ENCODE peak calls at places on chromosomes 1 and 21, in six cellular contexts. I is neuronal stem cell, T is IMR-90, Q is H9, K is H1, H is mesenchymal stem cell. E is an unnamed sample. For H3K4me1, the result is how much of the 10 kb centered on the place peaks cover.

GRCh38 chr1:34590211-34590623 is 164.6 kb upstream of the GJB5 start:
- DNase-seq in Q (peak), T (no peak), K (peak), H (no peak), I (no peak), E (peak)

GRCh38 chr1:16372535-16373340 is 5.7 kb downstream of the SZRD1 start:
- DNase-seq in H (no peak), Q (no peak), I (no peak), T (peak), K (no peak), E (no peak)

GRCh38 chr1:1291023-1291528 is 10.8 kb downstream of the SCNN1D start:
- DNase-seq in H (no peak), K (no peak), T (no peak), I (no peak), Q (no peak), E (no peak)

GRCh38 chr1:32286763-32287162 is 5.1 kb upstream of the HDAC1 start:
- DNase-seq in K (no peak), Q (peak), H (no peak), T (no peak), I (no peak), E (no peak)

GRCh38 chr1:181043025-181043880 is 9.5 kb downstream of the MR1 start:
- DNase-seq in Q (no peak), I (no peak), H (peak), K (no peak), T (peak), E (peak)

GRCh38 chr1:28811766-28812668 is at the start of gene OPRD1:
- DNase-seq in H (no peak), Q (no peak), K (no peak), T (no peak), I (no peak), E (no peak)

GRCh38 chr1:243482237-243483022 is 226.6 kb downstream of the SDCCAG8 start:
- DNase-seq in I (peak), K (no peak), Q (peak), T (peak), H (peak), E (peak)

GRCh38 chr1:234372011-234372757 is 1.1 kb upstream of the COA6 start:
- DNase-seq in I (no peak), T (no peak), K (no peak), Q (no peak), H (no peak), E (no peak)

GRCh38 chr1:178241057-178241456 is 147.2 kb downstream of the RASAL2 start:
- DNase-seq in Q (no peak), K (no peak), T (peak), I (no peak), H (peak), E (no peak)
- H3K4me1 ChIP-seq in Q (under half), K (under half), T (under half), I (under half), H (under half), E (under half)

GRCh38 chr21:21813295-21813694 is 815.1 kb downstream of the NCAM2 start:
- DNase-seq in Q (no peak), T (no peak), H (no peak), K (no peak), I (no peak), E (no peak)

GRCh38 chr21:21806711-21807597 is 808.7 kb downstream of the NCAM2 start:
- DNase-seq in T (no peak), K (no peak), Q (no peak), I (no peak), H (no peak), E (no peak)

GRCh38 chr21:21801921-21802320 is 803.7 kb downstream of the NCAM2 start:
- DNase-seq in H (no peak), T (no peak), Q (no peak), I (no peak), K (no peak), E (no peak)

DNA sequence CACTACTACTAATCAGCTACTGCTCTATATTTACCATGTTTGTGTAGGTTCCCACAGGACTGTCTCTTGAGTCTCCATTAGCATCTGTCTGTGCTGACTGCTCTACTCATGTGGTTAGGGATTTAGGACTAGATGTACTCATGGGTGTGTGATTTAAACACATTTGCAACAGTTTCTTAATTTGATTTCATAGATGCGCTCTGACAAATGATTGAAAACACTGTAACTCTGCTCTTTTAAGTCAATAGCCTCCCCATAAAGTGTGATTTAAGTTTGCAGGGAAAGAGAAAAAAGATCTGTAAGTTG is 809.3 kb downstream of the NCAM2 start:
- DNase-seq in H (no peak), I (no peak), Q (no peak), T (no peak), K (no peak), E (no peak)
- H4K91ac ChIP-seq in H (no peak), I (no peak), Q (no peak), T (no peak), K (no peak), E (no peak)

DNA sequence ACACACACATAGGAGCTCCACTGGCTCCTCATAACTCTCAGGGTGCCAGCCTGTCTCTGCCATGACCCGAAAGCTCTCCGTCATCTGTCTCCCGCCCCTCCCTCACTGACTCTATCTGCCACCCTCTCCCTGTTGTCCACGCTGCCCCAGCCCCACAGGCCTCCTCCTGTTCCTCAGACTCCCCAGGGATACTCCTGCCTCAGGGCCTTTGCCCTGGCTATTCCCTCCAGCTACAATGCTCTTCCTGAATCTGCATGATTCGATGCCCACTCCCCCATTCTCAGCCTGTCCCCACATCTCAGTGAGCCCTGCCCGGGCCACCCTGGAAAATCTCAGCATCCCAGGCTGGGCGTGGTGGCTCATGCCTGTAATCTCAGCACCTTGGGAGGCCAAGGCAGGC is 24.6 kb upstream of the DNAJC11 start:
- DNase-seq in H (no peak), Q (no peak), T (no peak), K (no peak), I (no peak), E (no peak)
- H3K14ac ChIP-seq in H (no peak), Q (no peak), T (no peak), K (no peak), I (no peak), E (no peak)

GRCh38 chr1:113937146-113937545 is 8.0 kb downstream of the HIPK1 start:
- DNase-seq in H (no peak), Q (no peak), I (no peak), T (peak), K (no peak), E (no peak)
- H3K4me1 ChIP-seq in H (under half), Q (under half), I (under half), T (under half), K (under half), E (under half)

DNA sequence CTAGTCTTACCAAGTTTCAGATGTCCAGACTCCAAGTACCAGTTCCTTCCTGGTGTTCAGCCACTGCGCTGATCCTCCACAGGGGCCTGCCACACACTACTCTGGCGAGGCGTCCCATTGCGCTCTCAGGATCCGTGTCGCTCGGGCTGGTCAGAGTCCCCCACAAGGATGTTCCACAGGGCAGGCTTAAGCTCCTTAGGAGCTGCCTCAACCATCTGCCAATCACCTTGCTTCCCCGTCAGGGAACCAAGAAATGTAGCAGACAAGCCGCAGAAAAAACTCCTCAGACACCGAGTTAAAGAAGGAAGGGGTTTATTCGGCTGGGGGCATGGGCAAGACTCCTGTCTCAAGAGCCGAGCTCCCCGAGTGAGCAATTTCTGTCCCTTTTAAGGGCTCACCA is 9.8 kb downstream of the OR2W3 start:
- DNase-seq in H (no peak), K (no peak), T (no peak), Q (no peak), I (no peak), E (no peak)
- H4K91ac ChIP-seq in H (no peak), K (no peak), T (no peak), Q (no peak), I (no peak), E (no peak)

DNA sequence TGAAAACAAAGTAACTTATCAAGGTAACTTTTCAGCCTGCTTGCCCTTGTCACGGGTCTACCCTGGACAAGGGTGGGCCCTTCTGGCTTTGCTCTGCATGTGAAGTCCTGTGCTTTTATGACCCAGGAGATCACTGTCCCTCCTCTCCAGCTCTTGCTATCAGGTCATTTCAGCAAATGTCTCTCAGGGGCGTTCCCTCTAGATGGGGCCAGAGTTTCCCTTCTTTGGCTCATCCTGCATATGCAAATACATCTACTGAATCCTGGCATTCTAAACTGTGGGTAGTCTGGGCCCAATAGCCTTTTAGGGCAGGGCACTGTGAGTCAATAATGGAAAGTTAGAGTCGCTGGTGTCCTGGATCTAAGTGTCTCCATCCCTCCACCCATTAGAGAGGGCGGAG is 366.9 kb upstream of the USP24 start:
- DNase-seq in T (no peak), Q (no peak), K (no peak), I (no peak), H (no peak), E (no peak)
- H3K14ac ChIP-seq in T (peak), Q (no peak), K (no peak), I (no peak), H (peak), E (no peak)

DNA sequence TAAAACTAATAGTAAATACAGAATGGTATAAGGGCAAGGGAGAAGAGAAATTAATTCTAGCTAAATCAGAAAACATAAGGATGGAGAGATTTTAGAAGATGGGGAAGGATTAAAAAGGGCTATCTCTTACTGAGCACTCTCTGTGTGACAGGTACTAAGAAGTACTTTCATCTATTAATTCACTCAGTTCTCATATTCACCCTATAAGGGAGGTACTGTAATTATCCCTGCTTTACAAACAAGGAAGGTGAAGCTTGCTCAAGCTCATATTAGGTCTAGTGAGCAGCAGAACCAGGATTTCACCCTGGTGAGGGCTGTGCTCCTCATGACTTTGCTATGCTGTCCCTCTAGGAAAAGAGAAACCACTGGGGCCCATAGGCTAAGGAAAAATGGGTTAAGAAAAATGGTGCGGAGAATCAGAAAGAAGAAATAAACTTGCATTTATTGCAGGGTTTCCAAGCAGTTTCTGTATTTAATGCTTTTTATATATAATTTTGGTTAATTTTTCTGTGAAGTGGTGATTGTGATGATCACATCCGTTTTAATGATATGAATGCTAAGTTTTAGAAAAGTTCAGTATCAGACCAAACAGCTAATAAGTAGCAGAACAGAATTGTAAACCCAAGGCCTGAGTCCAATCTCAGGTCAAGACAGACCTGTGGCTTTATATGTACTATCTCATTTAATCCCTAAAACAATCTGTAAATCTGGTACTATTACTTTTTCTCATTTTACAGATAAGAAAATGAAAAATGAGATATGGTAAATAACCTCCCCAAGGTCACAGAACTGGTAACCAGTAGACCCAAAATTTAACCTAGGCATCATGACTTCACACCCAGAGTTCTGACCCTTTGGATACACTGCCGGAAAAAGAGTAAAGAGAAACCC is 1.7 kb downstream of the PCNX2 start:
- DNase-seq in Q (no peak), K (no peak), I (no peak), T (peak), H (peak), E (no peak)
- H3K4me1 ChIP-seq in Q (under half), K (under half), I (under half), T (under half), H (under half), E (under half)

DNA sequence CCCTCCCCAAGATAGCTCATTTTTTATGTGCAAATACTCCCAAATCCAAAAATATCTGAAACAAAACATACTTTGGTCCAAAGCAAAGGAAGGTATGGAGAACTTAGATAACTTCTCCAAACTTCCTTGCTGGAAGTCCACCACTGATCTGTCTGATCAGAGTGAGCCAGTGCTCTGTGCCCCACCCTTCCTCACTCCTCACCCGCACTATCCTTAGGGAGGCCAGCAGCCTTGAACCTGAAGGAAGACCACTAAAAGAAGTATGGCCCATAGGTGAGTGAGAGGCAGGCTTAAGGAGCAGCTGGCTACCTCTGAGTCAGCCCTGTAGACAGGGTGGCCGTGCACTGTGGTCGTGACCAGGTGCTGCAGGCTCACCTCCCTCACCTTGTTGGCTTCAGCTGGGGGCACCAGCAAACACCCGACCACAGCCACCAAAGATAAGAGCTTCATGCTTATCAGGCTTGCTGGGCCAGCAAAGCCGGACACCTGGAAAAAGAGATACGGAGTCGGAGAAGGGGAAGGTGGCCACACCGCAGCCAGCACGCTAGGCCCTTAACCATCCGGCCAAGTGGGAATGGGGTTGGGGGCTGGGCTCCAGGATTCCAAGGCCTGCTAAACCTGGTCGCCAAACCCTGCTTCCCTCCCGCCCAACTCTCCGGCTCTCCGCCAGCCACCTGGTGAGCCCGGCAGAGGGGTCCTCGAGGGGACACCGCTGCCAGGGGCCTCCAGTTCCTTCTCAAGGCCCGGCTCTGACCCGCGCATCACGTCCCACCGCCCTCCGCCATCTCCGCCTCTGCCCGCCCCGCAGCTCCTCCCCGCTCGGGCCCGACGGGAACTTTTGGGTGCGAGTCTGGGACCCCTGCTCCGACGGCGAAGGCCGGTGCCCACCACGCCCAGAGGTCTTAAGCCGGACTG is 543 bp downstream of the TMEM9 start:
- DNase-seq in H (no peak), Q (no peak), T (peak), K (no peak), I (no peak), E (peak)
- H4K91ac ChIP-seq in H (peak), Q (no peak), T (peak), K (peak), I (no peak), E (peak)

DNA sequence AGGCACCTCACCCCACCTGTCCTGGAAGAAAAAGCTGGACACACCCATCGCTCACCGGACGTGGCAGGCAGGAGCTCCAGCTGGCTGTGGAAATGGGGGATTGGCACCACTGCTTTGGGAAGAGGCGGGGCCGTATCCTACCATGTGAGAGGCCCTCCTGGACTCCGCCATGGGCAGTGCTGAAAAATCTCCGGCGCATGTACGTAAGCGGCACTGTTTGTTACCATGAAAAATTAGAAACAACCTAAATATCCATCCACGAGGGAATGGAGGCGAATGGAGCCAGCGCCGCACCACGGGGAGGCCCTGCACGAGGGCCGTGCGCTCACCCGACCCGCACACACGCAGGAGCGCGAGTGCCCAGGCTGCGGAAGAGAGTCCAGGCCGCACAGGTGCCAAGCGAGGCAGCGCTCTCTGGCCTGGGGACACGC is 3.1 kb downstream of the KRTAP10-8 start:
- DNase-seq in Q (peak), H (no peak), T (no peak), I (no peak), K (no peak), E (no peak)
- H3K14ac ChIP-seq in Q (no peak), H (no peak), T (no peak), I (no peak), K (no peak), E (no peak)

GRCh38 chr1:84690397-84691138 is at the start of gene SSX2IP:
- DNase-seq in Q (peak), H (peak), I (peak), K (peak), T (peak), E (peak)
- H3K4me1 ChIP-seq in Q (under half), H (under half), I (under half), K (under half), T (under half), E (under half)

E was measured in trophoblast cell.